ENCODE peak calls at places on chromosomes 4 and X, in eight cellular contexts. One of them, this sample, is unnamed.

GRCh38 chr4:132227349-132228165 is 921.5 kb upstream of the PCDH10 start:
- DNase-seq in neural progenitor cell: peak
- DNase-seq in astrocyte of the spinal cord: peak
- DNase-seq in lung: peak
- DNase-seq in endothelial cell of umbilical vein: peak
- DNase-seq in tibial nerve: no peak
- DNase-seq in adipocyte: peak
- DNase-seq in GM23248: peak
- DNase-seq in this sample: peak

GRCh38 chr4:183011213-183011907 is 87.7 kb upstream of the WWC2 start:
- DNase-seq in endothelial cell of umbilical vein: no peak
- DNase-seq in tibial nerve: no peak
- DNase-seq in lung: no peak
- DNase-seq in neural progenitor cell: no peak
- DNase-seq in adipocyte: peak
- DNase-seq in GM23248: peak
- DNase-seq in astrocyte of the spinal cord: no peak
- DNase-seq in this sample: no peak

GRCh38 chrX:22389544-22390243 is 117.0 kb downstream of the CBLL2 start:
- DNase-seq in adipocyte: peak
- DNase-seq in lung: no peak
- DNase-seq in endothelial cell of umbilical vein: peak
- DNase-seq in tibial nerve: no peak
- DNase-seq in astrocyte of the spinal cord: peak
- DNase-seq in GM23248: peak
- DNase-seq in neural progenitor cell: no peak
- DNase-seq in this sample: no peak

GRCh38 chr4:56227301-56227835 is 159.9 kb downstream of the AASDH start:
- DNase-seq in astrocyte of the spinal cord: no peak
- DNase-seq in lung: no peak
- DNase-seq in GM23248: no peak
- DNase-seq in adipocyte: no peak
- DNase-seq in neural progenitor cell: no peak
- DNase-seq in tibial nerve: no peak
- DNase-seq in endothelial cell of umbilical vein: no peak
- DNase-seq in this sample: no peak

GRCh38 chrX:119398974-119399771 is at the start of gene SLC25A43:
- DNase-seq in neural progenitor cell: peak
- DNase-seq in tibial nerve: no peak
- DNase-seq in GM23248: peak
- DNase-seq in endothelial cell of umbilical vein: peak
- DNase-seq in astrocyte of the spinal cord: no peak
- DNase-seq in adipocyte: peak
- DNase-seq in lung: peak
- DNase-seq in this sample: peak

GRCh38 chr4:69064391-69064790 is 31.9 kb upstream of the UGT2B7 start:
- DNase-seq in astrocyte of the spinal cord: no peak
- DNase-seq in neural progenitor cell: no peak
- DNase-seq in adipocyte: no peak
- DNase-seq in lung: no peak
- DNase-seq in tibial nerve: no peak
- DNase-seq in GM23248: no peak
- DNase-seq in endothelial cell of umbilical vein: no peak
- DNase-seq in this sample: no peak

GRCh38 chr4:55087016-55087929 is 38.1 kb downstream of the KDR start:
- DNase-seq in lung: no peak
- DNase-seq in neural progenitor cell: no peak
- DNase-seq in astrocyte of the spinal cord: peak
- DNase-seq in tibial nerve: no peak
- DNase-seq in GM23248: peak
- DNase-seq in adipocyte: peak
- DNase-seq in endothelial cell of umbilical vein: no peak
- DNase-seq in this sample: no peak

GRCh38 chrX:130915302-130915701 is 12.3 kb upstream of the ENOX2 start:
- DNase-seq in GM23248: peak
- DNase-seq in tibial nerve: no peak
- DNase-seq in endothelial cell of umbilical vein: no peak
- DNase-seq in neural progenitor cell: no peak
- DNase-seq in lung: no peak
- DNase-seq in astrocyte of the spinal cord: no peak
- DNase-seq in adipocyte: peak
- DNase-seq in this sample: no peak

GRCh38 chrX:107708762-107709161 is 66.8 kb downstream of the TSC22D3 start:
- DNase-seq in tibial nerve: no peak
- DNase-seq in astrocyte of the spinal cord: no peak
- DNase-seq in endothelial cell of umbilical vein: no peak
- DNase-seq in lung: peak
- DNase-seq in adipocyte: no peak
- DNase-seq in neural progenitor cell: no peak
- DNase-seq in GM23248: no peak
- DNase-seq in this sample: no peak

GRCh38 chr4:3656441-3657376 is 109.5 kb upstream of the ADRA2C start:
- DNase-seq in tibial nerve: no peak
- DNase-seq in adipocyte: no peak
- DNase-seq in GM23248: no peak
- DNase-seq in endothelial cell of umbilical vein: no peak
- DNase-seq in neural progenitor cell: peak
- DNase-seq in lung: no peak
- DNase-seq in astrocyte of the spinal cord: no peak
- DNase-seq in this sample: no peak

GRCh38 chrX:57607295-57608187 is 15.7 kb downstream of the ZXDB start:
- DNase-seq in tibial nerve: no peak
- DNase-seq in lung: no peak
- DNase-seq in endothelial cell of umbilical vein: no peak
- DNase-seq in adipocyte: no peak
- DNase-seq in GM23248: no peak
- DNase-seq in neural progenitor cell: peak
- DNase-seq in astrocyte of the spinal cord: no peak
- DNase-seq in this sample: no peak

GRCh38 chr4:6301051-6301731 is 31.5 kb downstream of the WFS1 start:
- DNase-seq in adipocyte: no peak
- DNase-seq in endothelial cell of umbilical vein: no peak
- DNase-seq in neural progenitor cell: no peak
- DNase-seq in GM23248: no peak
- DNase-seq in lung: no peak
- DNase-seq in tibial nerve: no peak
- DNase-seq in astrocyte of the spinal cord: no peak
- DNase-seq in this sample: no peak

GRCh38 chr4:15253346-15253745 is 174.5 kb upstream of the C1QTNF7 start:
- DNase-seq in GM23248: no peak
- DNase-seq in neural progenitor cell: no peak
- DNase-seq in astrocyte of the spinal cord: no peak
- DNase-seq in lung: no peak
- DNase-seq in endothelial cell of umbilical vein: no peak
- DNase-seq in tibial nerve: no peak
- DNase-seq in adipocyte: no peak
- DNase-seq in this sample: no peak

GRCh38 chr4:5780831-5781480 is 70.0 kb downstream of the EVC start:
- DNase-seq in neural progenitor cell: no peak
- DNase-seq in astrocyte of the spinal cord: no peak
- DNase-seq in GM23248: peak
- DNase-seq in adipocyte: peak
- DNase-seq in tibial nerve: no peak
- DNase-seq in endothelial cell of umbilical vein: no peak
- DNase-seq in lung: no peak
- DNase-seq in this sample: no peak

GRCh38 chr4:88696620-88697019 is 1.0 kb downstream of the NAP1L5 start:
- DNase-seq in tibial nerve: no peak
- DNase-seq in endothelial cell of umbilical vein: no peak
- DNase-seq in adipocyte: peak
- DNase-seq in neural progenitor cell: no peak
- DNase-seq in GM23248: peak
- DNase-seq in astrocyte of the spinal cord: no peak
- DNase-seq in lung: no peak
- DNase-seq in this sample: no peak
- H3K4me3 ChIP-seq in tibial nerve: no peak
- H3K4me3 ChIP-seq in endothelial cell of umbilical vein: no peak
- H3K4me3 ChIP-seq in adipocyte: peak
- H3K4me3 ChIP-seq in neural progenitor cell: peak
- H3K4me3 ChIP-seq in GM23248: peak
- H3K4me3 ChIP-seq in astrocyte of the spinal cord: peak
- H3K4me3 ChIP-seq in lung: no peak
- H3K4me3 ChIP-seq in this sample: no peak

GRCh38 chrX:25020391-25021131 is 4.8 kb upstream of the ARX start:
- DNase-seq in tibial nerve: no peak
- DNase-seq in adipocyte: no peak
- DNase-seq in endothelial cell of umbilical vein: no peak
- DNase-seq in astrocyte of the spinal cord: no peak
- DNase-seq in lung: no peak
- DNase-seq in GM23248: no peak
- DNase-seq in neural progenitor cell: peak
- DNase-seq in this sample: peak
- H3K4me3 ChIP-seq in tibial nerve: no peak
- H3K4me3 ChIP-seq in adipocyte: no peak
- H3K4me3 ChIP-seq in endothelial cell of umbilical vein: no peak
- H3K4me3 ChIP-seq in astrocyte of the spinal cord: no peak
- H3K4me3 ChIP-seq in lung: no peak
- H3K4me3 ChIP-seq in GM23248: no peak
- H3K4me3 ChIP-seq in neural progenitor cell: peak
- H3K4me3 ChIP-seq in this sample: peak

DNA sequence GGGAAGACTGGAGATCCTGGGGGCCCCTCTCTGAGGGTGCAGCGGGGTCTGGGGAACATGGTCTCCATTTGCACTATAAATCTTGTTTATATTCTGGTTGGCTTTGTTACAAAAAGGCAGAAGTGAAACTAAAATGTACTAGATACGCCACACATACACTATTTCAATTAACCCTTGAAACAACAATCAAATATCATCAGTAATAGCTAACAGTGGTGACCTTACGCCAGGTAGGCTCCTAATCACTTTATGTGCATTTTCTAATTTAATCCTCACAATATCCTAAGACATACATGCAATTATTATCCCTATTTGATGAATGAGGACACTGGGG is 35.1 kb downstream of the TBC1D9 start:
- DNase-seq in astrocyte of the spinal cord: no peak
- DNase-seq in adipocyte: no peak
- DNase-seq in neural progenitor cell: no peak
- DNase-seq in GM23248: no peak
- DNase-seq in tibial nerve: no peak
- DNase-seq in lung: no peak
- DNase-seq in endothelial cell of umbilical vein: no peak
- DNase-seq in this sample: no peak
- H3K4me3 ChIP-seq in astrocyte of the spinal cord: no peak
- H3K4me3 ChIP-seq in adipocyte: no peak
- H3K4me3 ChIP-seq in neural progenitor cell: no peak
- H3K4me3 ChIP-seq in GM23248: no peak
- H3K4me3 ChIP-seq in tibial nerve: no peak
- H3K4me3 ChIP-seq in lung: no peak
- H3K4me3 ChIP-seq in endothelial cell of umbilical vein: no peak
- H3K4me3 ChIP-seq in this sample: no peak

DNA sequence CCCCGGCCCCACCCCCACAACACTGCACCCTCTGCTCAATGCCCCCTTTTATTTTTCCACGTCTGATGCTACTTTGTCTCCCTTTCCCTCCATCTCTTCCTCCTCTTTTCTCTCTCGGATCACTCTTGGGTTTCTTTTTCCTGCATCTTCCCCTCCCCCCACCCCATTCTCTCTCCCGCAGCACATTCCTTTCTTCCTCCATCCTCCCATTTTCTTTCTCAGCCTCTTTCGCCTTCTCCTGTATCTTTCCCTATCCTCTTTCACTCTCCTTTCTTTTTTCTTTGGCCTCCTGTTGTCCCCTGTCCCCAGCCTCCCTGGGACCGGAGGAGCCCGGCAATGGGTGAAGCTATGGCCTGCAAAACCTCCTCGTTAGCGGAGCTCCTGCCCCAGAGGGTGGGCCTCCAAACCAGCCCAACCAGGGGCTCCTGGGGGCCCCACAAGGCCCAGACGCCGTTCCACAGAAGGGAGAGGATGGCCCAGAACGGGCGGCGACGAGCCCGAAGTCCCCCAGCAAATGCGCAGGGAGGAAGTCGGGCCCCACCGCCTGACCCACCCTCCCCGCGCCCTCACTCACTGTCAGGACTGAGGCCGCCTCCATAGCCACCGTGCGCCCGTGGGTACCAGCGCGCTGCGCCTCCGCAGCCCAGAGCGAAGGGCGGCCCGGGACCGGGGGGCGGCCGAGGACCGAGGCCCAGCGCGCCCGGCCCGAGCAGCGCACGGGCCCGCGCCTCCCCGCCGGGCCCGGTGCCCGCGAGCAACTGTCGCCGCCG is 807 bp downstream of the HMX1 start:
- DNase-seq in tibial nerve: no peak
- DNase-seq in astrocyte of the spinal cord: no peak
- DNase-seq in neural progenitor cell: peak
- DNase-seq in endothelial cell of umbilical vein: no peak
- DNase-seq in GM23248: no peak
- DNase-seq in adipocyte: no peak
- DNase-seq in lung: no peak
- DNase-seq in this sample: no peak
- H3K4me3 ChIP-seq in tibial nerve: no peak
- H3K4me3 ChIP-seq in astrocyte of the spinal cord: no peak
- H3K4me3 ChIP-seq in neural progenitor cell: peak
- H3K4me3 ChIP-seq in endothelial cell of umbilical vein: no peak
- H3K4me3 ChIP-seq in GM23248: no peak
- H3K4me3 ChIP-seq in adipocyte: no peak
- H3K4me3 ChIP-seq in lung: no peak
- H3K4me3 ChIP-seq in this sample: no peak

DNA sequence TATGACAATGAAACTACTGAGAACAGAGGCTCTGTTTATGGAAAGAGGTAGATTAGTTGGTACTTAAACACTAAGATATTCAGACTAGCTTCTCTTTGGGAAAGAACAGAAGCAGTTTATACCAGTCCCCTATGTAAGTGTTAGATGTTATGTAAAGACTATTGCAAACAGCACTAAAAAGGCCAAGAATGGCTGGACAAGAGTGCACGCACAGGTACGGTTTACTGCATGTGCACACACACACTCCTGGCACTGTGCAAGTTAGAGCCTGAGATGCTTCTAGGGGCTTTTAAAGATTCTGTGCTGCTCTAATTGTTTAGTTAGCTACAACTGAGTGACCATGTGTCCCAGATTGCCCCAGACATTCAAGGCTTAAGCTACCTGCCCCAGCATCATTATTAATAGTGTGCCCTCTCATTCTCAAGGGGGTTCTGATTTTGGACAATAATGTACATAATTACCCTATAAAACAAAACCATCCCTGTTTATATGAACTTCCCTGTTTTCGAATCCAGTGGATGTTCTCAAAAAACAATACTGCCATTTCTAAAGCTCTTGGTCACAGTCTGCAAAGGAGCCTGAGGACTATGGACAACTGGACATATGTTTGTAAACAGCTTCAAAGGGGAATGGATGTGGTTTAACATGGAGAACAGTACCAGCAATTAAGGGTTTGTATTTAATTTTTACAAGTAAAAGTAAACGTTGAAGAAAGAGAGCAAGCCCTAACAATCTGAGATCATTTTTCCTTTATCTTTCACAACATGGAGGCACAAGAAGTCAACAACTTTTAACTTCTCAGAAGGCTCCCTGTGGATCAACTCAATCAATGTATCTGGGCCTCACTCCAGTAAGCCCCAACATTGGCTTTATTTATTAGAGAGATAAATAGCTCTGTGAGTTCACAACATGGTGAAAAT is 2.0 kb downstream of the SETD7 start:
- DNase-seq in astrocyte of the spinal cord: no peak
- DNase-seq in lung: no peak
- DNase-seq in GM23248: peak
- DNase-seq in tibial nerve: no peak
- DNase-seq in endothelial cell of umbilical vein: peak
- DNase-seq in neural progenitor cell: no peak
- DNase-seq in adipocyte: peak
- DNase-seq in this sample: no peak
- H3K4me3 ChIP-seq in astrocyte of the spinal cord: peak
- H3K4me3 ChIP-seq in lung: no peak
- H3K4me3 ChIP-seq in GM23248: peak
- H3K4me3 ChIP-seq in tibial nerve: peak
- H3K4me3 ChIP-seq in endothelial cell of umbilical vein: peak
- H3K4me3 ChIP-seq in neural progenitor cell: peak
- H3K4me3 ChIP-seq in adipocyte: peak
- H3K4me3 ChIP-seq in this sample: no peak

GRCh38 chr4:24671824-24672223 is 87.5 kb upstream of the DHX15 start:
- DNase-seq in lung: no peak
- DNase-seq in endothelial cell of umbilical vein: no peak
- DNase-seq in astrocyte of the spinal cord: no peak
- DNase-seq in GM23248: no peak
- DNase-seq in tibial nerve: no peak
- DNase-seq in adipocyte: no peak
- DNase-seq in neural progenitor cell: no peak
- DNase-seq in this sample: no peak
- H3K4me3 ChIP-seq in lung: no peak
- H3K4me3 ChIP-seq in endothelial cell of umbilical vein: no peak
- H3K4me3 ChIP-seq in astrocyte of the spinal cord: no peak
- H3K4me3 ChIP-seq in GM23248: no peak
- H3K4me3 ChIP-seq in tibial nerve: no peak
- H3K4me3 ChIP-seq in adipocyte: no peak
- H3K4me3 ChIP-seq in neural progenitor cell: no peak
- H3K4me3 ChIP-seq in this sample: no peak